ENCODE peak calls at places on chromosome 3, in six cellular contexts. F is psoas muscle, M is ovary, S is transverse colon, B is cardiac muscle cell, J is stomach. Z is an unnamed sample.

GRCh38 chr3:69092030-69092513 is 7.3 kb downstream of the ARL6IP5 start:
- DNase-seq in F (no peak), M (no peak), S (no peak), B (no peak), J (no peak), Z (no peak)

GRCh38 chr3:11810276-11810675 is 36.4 kb downstream of the TAMM41 start:
- DNase-seq in F (no peak), M (no peak), S (no peak), B (peak), J (no peak), Z (no peak)

GRCh38 chr3:143216709-143217182 is 97.2 kb downstream of the CHST2 start:
- DNase-seq in F (no peak), M (no peak), S (no peak), B (peak), J (no peak), Z (no peak)

GRCh38 chr3:112334709-112335108 is 1.8 kb downstream of the CD200 start:
- DNase-seq in F (no peak), M (no peak), S (no peak), B (peak), J (no peak), Z (no peak)

GRCh38 chr3:173862701-173863100 is 465.2 kb downstream of the NLGN1 start:
- DNase-seq in F (no peak), M (no peak), S (no peak), B (no peak), J (no peak), Z (no peak)

GRCh38 chr3:8768364-8769087 is 887 bp downstream of the OXTR start:
- DNase-seq in F (no peak), M (no peak), S (no peak), B (no peak), J (no peak), Z (no peak)

GRCh38 chr3:150074697-150075416 is 104.2 kb upstream of the PFN2 start:
- DNase-seq in F (no peak), M (no peak), S (no peak), B (no peak), J (no peak), Z (no peak)

GRCh38 chr3:127783166-127783565 is 39.1 kb downstream of the MGLL start:
- DNase-seq in F (peak), M (no peak), S (no peak), B (no peak), J (no peak), Z (no peak)

GRCh38 chr3:193885832-193886231 is 250.1 kb upstream of the HES1 start:
- DNase-seq in F (no peak), M (no peak), S (peak), B (no peak), J (peak), Z (no peak)

GRCh38 chr3:52204337-52205073 is 6.5 kb downstream of the ALAS1 start:
- DNase-seq in F (no peak), M (no peak), S (peak), B (no peak), J (peak), Z (no peak)

GRCh38 chr3:27312044-27312668 is 57.0 kb downstream of the NEK10 start:
- DNase-seq in F (no peak), M (no peak), S (no peak), B (peak), J (no peak), Z (no peak)

GRCh38 chr3:69938061-69938460 is 61.5 kb upstream of the SAMMSON start:
- DNase-seq in F (no peak), M (no peak), S (no peak), B (no peak), J (no peak), Z (no peak)

GRCh38 chr3:9715764-9716437 is 12.3 kb downstream of the CPNE9 start:
- DNase-seq in F (peak), M (peak), S (peak), B (peak), J (peak), Z (no peak)

GRCh38 chr3:184582583-184582982 is 21.0 kb downstream of the EPHB3 start:
- DNase-seq in F (peak), M (peak), S (no peak), B (peak), J (no peak), Z (no peak)

GRCh38 chr3:160758929-160759577 is 3.0 kb downstream of the PPM1L start:
- DNase-seq in F (no peak), M (no peak), S (no peak), B (no peak), J (no peak), Z (no peak)

GRCh38 chr3:181885868-181886630 is 174.3 kb downstream of the SOX2 start:
- DNase-seq in F (no peak), M (no peak), S (no peak), B (no peak), J (no peak), Z (no peak)

GRCh38 chr3:58137306-58137705 is 73.5 kb downstream of the DNASE1L3 start:
- DNase-seq in F (no peak), M (no peak), S (no peak), B (no peak), J (no peak), Z (no peak)

GRCh38 chr3:19573644-19574043 is 360.4 kb downstream of the EFHB start:
- DNase-seq in F (no peak), M (no peak), S (no peak), B (no peak), J (no peak), Z (no peak)

GRCh38 chr3:102810937-102811336 is 376.1 kb downstream of the ZPLD1 start:
- DNase-seq in F (no peak), M (no peak), S (no peak), B (no peak), J (no peak), Z (no peak)

GRCh38 chr3:104275199-104275598 is 1091.5 kb upstream of the ALCAM start:
- DNase-seq in F (no peak), M (no peak), S (no peak), B (no peak), J (no peak), Z (no peak)

GRCh38 chr3:104269771-104270170 is 1096.9 kb upstream of the ALCAM start:
- DNase-seq in F (no peak), M (no peak), S (no peak), B (no peak), J (no peak), Z (no peak)

DNA sequence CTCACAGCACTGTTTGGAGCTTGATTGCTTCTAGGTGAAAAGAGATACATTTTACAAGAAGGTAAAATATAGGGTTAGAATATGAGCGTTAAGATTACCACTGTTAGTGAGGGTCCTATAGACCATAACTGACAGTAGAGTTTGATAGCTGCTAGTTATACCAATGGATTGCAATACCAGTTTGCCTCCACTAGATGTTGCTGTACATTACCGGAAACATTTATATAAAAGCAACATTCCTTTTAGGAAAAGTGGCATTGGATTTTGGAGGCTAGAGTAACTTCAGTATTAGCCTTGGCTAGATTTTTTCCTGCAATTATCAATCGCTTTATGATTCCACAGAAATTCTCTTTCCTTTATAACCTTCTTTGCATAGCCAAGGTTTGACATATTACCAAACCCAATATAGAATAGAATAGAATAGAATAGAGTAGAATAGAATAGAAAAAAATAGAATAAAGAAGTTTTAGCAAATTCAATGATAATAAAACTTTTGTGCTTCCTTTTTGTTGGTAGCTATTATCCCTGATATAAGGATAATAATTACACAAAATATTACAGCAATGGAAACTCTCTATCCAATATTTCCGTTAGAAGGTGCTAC is 1093.6 kb upstream of the ALCAM start:
- DNase-seq in F (no peak), M (no peak), S (no peak), B (peak), J (no peak), Z (no peak)
- TF ChIP-seq CTCF in F (peak), M (no peak), S (peak), B (peak), J (no peak), Z (peak)

DNA sequence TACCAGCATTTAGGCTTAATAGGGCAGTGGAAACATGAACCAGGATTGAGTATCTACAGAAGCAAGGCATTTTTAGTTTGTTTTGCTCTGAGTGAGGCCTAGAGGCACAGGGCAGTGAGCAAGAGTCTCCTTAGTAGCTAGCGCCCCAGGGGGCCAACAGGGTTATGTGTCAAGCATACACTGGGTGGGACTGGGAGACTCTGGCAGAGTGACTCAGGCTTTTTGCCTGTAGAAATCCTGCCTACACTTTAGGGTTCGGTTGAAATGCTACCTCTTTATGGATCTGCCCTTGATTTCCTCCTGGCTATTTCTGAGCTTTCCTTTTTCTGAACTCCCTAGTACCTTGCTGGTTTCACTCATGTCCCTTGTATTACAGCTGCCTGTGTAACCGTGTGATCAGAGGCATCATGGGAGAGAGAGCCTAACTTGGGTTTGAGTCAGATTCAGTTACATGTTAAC is 72.2 kb downstream of the TOP2B start:
- DNase-seq in F (peak), M (peak), S (no peak), B (peak), J (no peak), Z (peak)
- TF ChIP-seq CTCF in F (peak), M (no peak), S (no peak), B (peak), J (no peak), Z (no peak)

DNA sequence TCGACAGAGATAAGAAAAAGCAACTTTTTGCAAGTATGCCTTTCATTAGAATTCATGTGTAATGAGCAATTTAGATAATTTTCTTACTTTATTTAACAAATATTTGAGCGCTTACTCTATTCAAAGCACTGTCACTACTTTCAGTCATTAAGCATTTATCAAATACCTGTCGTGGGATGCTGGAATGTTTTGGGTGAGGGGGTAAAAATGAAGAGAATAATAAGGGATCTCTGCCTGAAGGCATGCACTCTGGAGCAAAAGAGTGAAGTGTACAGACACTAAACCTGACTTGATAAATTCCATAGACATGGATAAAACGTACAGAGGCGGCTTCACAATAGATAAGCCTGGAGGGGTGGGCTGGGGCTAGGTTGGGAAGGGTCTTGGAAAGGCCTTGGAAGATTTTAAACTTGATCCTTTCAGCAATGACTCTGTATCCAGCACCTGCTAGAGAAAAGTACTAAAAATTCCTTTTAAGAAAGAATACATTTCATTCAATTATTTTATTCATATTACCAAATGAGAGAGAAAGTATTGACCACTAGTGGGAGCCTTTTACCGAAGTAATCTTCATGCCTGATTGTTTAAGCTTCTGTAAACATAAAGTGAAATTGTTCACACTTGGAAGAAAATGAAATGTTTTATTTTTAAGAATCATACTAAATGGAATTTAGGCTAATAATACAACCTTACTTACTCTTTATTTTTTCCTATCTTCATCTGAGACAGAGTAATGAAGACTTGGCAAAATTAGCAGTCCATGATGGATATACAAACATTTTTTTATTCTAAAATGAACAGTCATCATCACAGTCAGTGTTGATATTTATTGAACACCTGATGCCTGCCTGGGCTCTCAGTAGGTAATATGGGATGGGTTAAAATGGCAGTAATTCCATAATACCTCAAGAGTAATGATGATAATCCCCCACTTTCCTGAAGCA is 113.2 kb downstream of the PPP2R3A start:
- DNase-seq in F (no peak), M (no peak), S (no peak), B (peak), J (no peak), Z (no peak)
- TF ChIP-seq CTCF in F (peak), M (no peak), S (peak), B (peak), J (no peak), Z (peak)

GRCh38 chr3:47475029-47475569 is 642 bp downstream of the SCAP start:
- DNase-seq in F (no peak), M (no peak), S (peak), B (peak), J (no peak), Z (peak)

GRCh38 chr3:47478022-47478421 is 2.3 kb upstream of the SCAP start:
- DNase-seq in F (no peak), M (no peak), S (no peak), B (no peak), J (no peak), Z (no peak)

GRCh38 chr3:47475570-47476329 is at the start of gene SCAP:
- DNase-seq in F (peak), M (peak), S (peak), B (peak), J (peak), Z (peak)

GRCh38 chr3:47476644-47477199 is 981 bp upstream of the SCAP start:
- DNase-seq in F (no peak), M (no peak), S (peak), B (no peak), J (no peak), Z (no peak)

DNA sequence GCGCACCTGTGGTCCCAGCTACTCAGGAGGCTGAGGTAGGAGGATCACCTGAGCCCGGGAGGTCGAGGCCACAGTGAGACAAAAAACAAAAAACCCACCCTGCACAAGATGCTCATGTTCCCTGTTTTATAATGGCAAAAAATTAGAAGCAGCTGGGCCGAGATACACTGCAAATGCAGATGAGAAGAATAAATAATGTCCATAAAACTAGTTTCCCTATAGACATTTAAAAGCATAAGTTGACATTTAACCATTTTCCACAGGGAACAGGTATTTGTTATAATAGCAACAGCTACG is 537 bp upstream of the SCAP start:
- DNase-seq in F (no peak), M (no peak), S (no peak), B (no peak), J (no peak), Z (no peak)
- TF ChIP-seq CTCF in F (no peak), M (no peak), S (no peak), B (no peak), J (no peak), Z (no peak)

GRCh38 chr3:41716391-41716910 is 245.5 kb downstream of the ULK4 start:
- DNase-seq in F (no peak), M (no peak), S (no peak), B (peak), J (no peak), Z (no peak)
- TF ChIP-seq CTCF in F (no peak), M (no peak), S (peak), B (peak), J (no peak), Z (no peak)

GRCh38 chr3:49930922-49931321 is 1.3 kb upstream of the MON1A start:
- DNase-seq in F (no peak), M (no peak), S (peak), B (no peak), J (no peak), Z (no peak)

GRCh38 chr3:49930241-49930690 is 655 bp upstream of the MON1A start:
- DNase-seq in F (no peak), M (no peak), S (no peak), B (no peak), J (no peak), Z (no peak)

GRCh38 chr3:49927798-49928197 is 1.8 kb downstream of the MON1A start:
- DNase-seq in F (no peak), M (no peak), S (no peak), B (no peak), J (no peak), Z (no peak)

GRCh38 chr3:49928511-49929017 is 1.0 kb downstream of the MON1A start:
- DNase-seq in F (no peak), M (no peak), S (peak), B (no peak), J (no peak), Z (no peak)

GRCh38 chr3:49929333-49930240 is at the start of gene MON1A:
- DNase-seq in F (peak), M (peak), S (peak), B (peak), J (peak), Z (peak)
- TF ChIP-seq CTCF in F (peak), M (no peak), S (peak), B (peak), J (no peak), Z (no peak)

GRCh38 chr3:56856686-56857577 is 55.2 kb upstream of the ARHGEF3 start:
- DNase-seq in F (no peak), M (no peak), S (no peak), B (no peak), J (no peak), Z (no peak)

GRCh38 chr3:56858331-56858730 is 56.6 kb upstream of the ARHGEF3 start:
- DNase-seq in F (no peak), M (no peak), S (no peak), B (no peak), J (no peak), Z (no peak)

GRCh38 chr3:56854856-56855620 is 53.3 kb upstream of the ARHGEF3 start:
- DNase-seq in F (no peak), M (no peak), S (no peak), B (no peak), J (no peak), Z (no peak)

GRCh38 chr3:56851966-56852884 is 50.5 kb upstream of the ARHGEF3 start:
- DNase-seq in F (no peak), M (no peak), S (no peak), B (peak), J (no peak), Z (no peak)

GRCh38 chr3:56855856-56856538 is 54.2 kb upstream of the ARHGEF3 start:
- DNase-seq in F (no peak), M (no peak), S (peak), B (peak), J (peak), Z (no peak)
- TF ChIP-seq CTCF in F (peak), M (no peak), S (peak), B (peak), J (no peak), Z (no peak)

DNA sequence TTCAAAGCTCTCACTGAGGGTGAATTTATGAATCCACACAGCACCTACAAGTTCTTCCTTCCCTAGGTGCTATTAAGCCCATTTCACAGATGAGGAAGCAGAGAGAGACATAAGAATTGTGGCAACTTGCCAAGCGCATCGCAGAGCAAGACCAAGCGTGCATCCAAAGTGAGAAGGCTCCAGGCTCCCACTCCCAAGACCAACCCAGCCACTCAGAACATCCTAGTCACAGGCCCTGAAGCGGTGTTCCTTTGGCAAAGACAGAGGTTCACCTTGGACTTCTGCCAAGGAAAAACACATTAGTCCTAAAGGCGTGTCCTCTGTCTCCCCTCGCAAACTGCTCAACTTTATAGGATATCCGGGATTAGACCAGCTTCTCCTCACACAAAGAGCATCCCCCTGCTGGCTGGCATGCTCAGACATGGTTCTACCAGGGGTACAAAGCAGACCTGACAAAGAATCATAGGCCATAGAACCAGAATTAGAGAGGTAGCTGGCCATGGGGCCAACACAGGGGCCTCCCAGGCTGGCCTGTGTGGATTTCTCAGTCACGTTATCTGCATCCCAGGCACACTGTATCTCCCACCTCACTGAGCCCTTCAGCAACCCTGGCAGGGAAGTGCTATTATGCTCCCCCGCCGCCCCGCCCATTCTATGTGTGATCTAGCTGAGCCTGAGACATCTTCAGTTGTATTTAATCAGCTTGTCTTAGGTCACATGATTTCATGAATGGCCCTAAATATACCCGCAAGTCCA is 160.2 kb downstream of the FOXP1 start:
- DNase-seq in F (no peak), M (no peak), S (no peak), B (peak), J (no peak), Z (no peak)
- TF ChIP-seq CTCF in F (no peak), M (no peak), S (peak), B (peak), J (no peak), Z (no peak)

GRCh38 chr3:4493008-4493930 is at the start of gene ITPR1:
- DNase-seq in F (peak), M (peak), S (peak), B (peak), J (peak), Z (peak)
- TF ChIP-seq CTCF in F (no peak), M (no peak), S (no peak), B (no peak), J (no peak), Z (no peak)

Z was measured in coronary artery.